ENCODE peak calls at places on chromosome 5, in seven cellular contexts. F is ureter; B is lower leg skin; P is NCI-H2029 treated with DMSO at 0.1 percent for 48 hours; E is CD4-positive, alpha-beta memory T cell; Y is activated CD4-positive, alpha-beta memory T cell treated with anti-CD3 and anti-CD28 coated beads, Interleukin-2, amount 10 ng/mL, durations not matched to agents 7 days and 5 days; I is iris pigment epithelial cell. J is an unnamed sample.

GRCh38 chr5:177309351-177310191 is 2.1 kb downstream of the MXD3 start:
- DNase-seq in F (no peak), B (peak; percentile 89), P (peak; percentile 68), E (peak; percentile 72), Y (peak; percentile 79), I (peak; percentile 70), J (peak; percentile 78)

GRCh38 chr5:113663879-113664278 is 150.4 kb downstream of the YTHDC2 start:
- DNase-seq in F (peak; percentile 48), B (no peak), P (no peak), E (peak; percentile 19), Y (peak; percentile 40), I (peak; percentile 43), J (peak; percentile 51)

GRCh38 chr5:9456435-9457042 is 89.3 kb downstream of the SEMA5A start:
- DNase-seq in F (no peak), B (no peak), P (no peak), E (no peak), Y (no peak), I (peak; percentile 82), J (no peak)

GRCh38 chr5:179820483-179821297 is at the start of gene SQSTM1:
- DNase-seq in F (peak; percentile 86), B (peak; percentile 96), P (peak; percentile 18), E (peak; percentile 81), Y (peak; percentile 82), I (peak; percentile 74), J (peak; percentile 84)

GRCh38 chr5:138775034-138775433 is 21.8 kb downstream of the CTNNA1 start:
- DNase-seq in F (no peak), B (no peak), P (no peak), E (no peak), Y (no peak), I (no peak), J (no peak)

GRCh38 chr5:2899311-2899710 is 147.8 kb upstream of the IRX2 start:
- DNase-seq in F (peak; percentile 9), B (peak; percentile 71), P (no peak), E (no peak), Y (no peak), I (no peak), J (no peak)

GRCh38 chr5:129361441-129362025 is 98.6 kb upstream of the ADAMTS19 start:
- DNase-seq in F (no peak), B (no peak), P (no peak), E (no peak), Y (no peak), I (peak; percentile 36), J (no peak)

GRCh38 chr5:39400711-39401385 is 23.9 kb downstream of the DAB2 start:
- DNase-seq in F (no peak), B (no peak), P (no peak), E (no peak), Y (no peak), I (peak; percentile 68), J (no peak)

GRCh38 chr5:96079075-96079474 is 117.4 kb upstream of the ELL2 start:
- DNase-seq in F (no peak), B (no peak), P (no peak), E (no peak), Y (no peak), I (peak; percentile 95), J (no peak)

GRCh38 chr5:1880377-1881272 is 2.1 kb downstream of the IRX4 start:
- DNase-seq in F (no peak), B (no peak), P (no peak), E (no peak), Y (no peak), I (no peak), J (no peak)

GRCh38 chr5:52582313-52582712 is 205.4 kb upstream of the ITGA1 start:
- DNase-seq in F (no peak), B (no peak), P (no peak), E (no peak), Y (no peak), I (no peak), J (no peak)

GRCh38 chr5:36152324-36153298 is 700 bp downstream of the SKP2 start:
- DNase-seq in F (no peak), B (no peak), P (peak; percentile 40), E (peak; percentile 3), Y (no peak), I (peak; percentile 51), J (no peak)

GRCh38 chr5:171984748-171985419 is 21.6 kb downstream of the FBXW11 start:
- DNase-seq in F (no peak), B (no peak), P (no peak), E (peak; percentile 61), Y (peak; percentile 57), I (peak; percentile 94), J (no peak)

GRCh38 chr5:80565330-80565729 is 4.8 kb downstream of the ANKRD34B start:
- DNase-seq in F (no peak), B (no peak), P (no peak), E (no peak), Y (no peak), I (peak; percentile 32), J (no peak)

GRCh38 chr5:170572453-170572852 is 68.6 kb downstream of the KCNIP1 start:
- DNase-seq in F (no peak), B (peak; percentile 31), P (no peak), E (no peak), Y (peak; percentile 52), I (peak; percentile 58), J (no peak)

GRCh38 chr5:114417519-114417918 is 55.6 kb downstream of the KCNN2 start:
- DNase-seq in F (no peak), B (no peak), P (no peak), E (no peak), Y (no peak), I (no peak), J (no peak)

GRCh38 chr5:61048534-61048933 is 103.5 kb downstream of the NDUFAF2 start:
- DNase-seq in F (no peak), B (no peak), P (no peak), E (no peak), Y (no peak), I (peak; percentile 97), J (no peak)

GRCh38 chr5:13771011-13771571 is 173.4 kb downstream of the DNAH5 start:
- DNase-seq in F (no peak), B (no peak), P (no peak), E (no peak), Y (no peak), I (peak; percentile 3), J (no peak)

GRCh38 chr5:128903550-128903949 is 61.7 kb upstream of the SLC27A6 start:
- DNase-seq in F (no peak), B (no peak), P (no peak), E (no peak), Y (no peak), I (no peak), J (no peak)

GRCh38 chr5:116046261-116046660 is 14.0 kb downstream of the ARL14EPL start:
- DNase-seq in F (no peak), B (no peak), P (no peak), E (no peak), Y (no peak), I (no peak), J (no peak)

GRCh38 chr5:68088302-68088701 is 127.3 kb upstream of the PIK3R1 start:
- DNase-seq in F (no peak), B (no peak), P (no peak), E (no peak), Y (no peak), I (peak; percentile 90), J (no peak)

GRCh38 chr5:172936441-172936840 is 22.8 kb upstream of the RPL26L1 start:
- DNase-seq in F (no peak), B (no peak), P (no peak), E (no peak), Y (no peak), I (no peak), J (no peak)

GRCh38 chr5:133696782-133697507 is 84.6 kb upstream of the FSTL4 start:
- DNase-seq in F (no peak), B (peak; percentile 54), P (no peak), E (no peak), Y (no peak), I (no peak), J (no peak)

GRCh38 chr5:371811-372555 is 50.5 kb downstream of the AHRR start:
- DNase-seq in F (no peak), B (no peak), P (no peak), E (no peak), Y (peak; percentile 26), I (no peak), J (peak; percentile 23)

GRCh38 chr5:88686077-88686541 is 196.9 kb downstream of the MEF2C start:
- DNase-seq in F (no peak), B (no peak), P (no peak), E (no peak), Y (no peak), I (no peak), J (no peak)

GRCh38 chr5:69167488-69167845 is 517 bp downstream of the CCNB1 start:
- DNase-seq in F (no peak), B (no peak), P (no peak), E (no peak), Y (peak; percentile 18), I (peak; percentile 24), J (no peak)

GRCh38 chr5:122154910-122155309 is 25.6 kb downstream of the ZNF474 start:
- DNase-seq in F (peak; percentile 46), B (no peak), P (no peak), E (no peak), Y (no peak), I (peak; percentile 99), J (no peak)

GRCh38 chr5:96391921-96392320 is 41.1 kb downstream of the PCSK1 start:
- DNase-seq in F (no peak), B (no peak), P (no peak), E (no peak), Y (no peak), I (no peak), J (no peak)

GRCh38 chr5:17238521-17239041 is 21.1 kb downstream of the BASP1 start:
- DNase-seq in F (no peak), B (no peak), P (no peak), E (no peak), Y (no peak), I (peak; percentile 83), J (no peak)